ENCODE peak calls at places on chromosomes 7 and 10, in six cellular contexts. S is testis, C is uterus, N is fibroblast of pulmonary artery, A is PC-9, M is cardiac muscle cell. L is an unnamed sample.

GRCh38 chr7:101681170-101682007 is 52.3 kb upstream of the MYL10 start:
- DNase-seq in S (peak), N (peak), M (peak), A (peak), C (peak), L (peak)

GRCh38 chr10:109696981-109697775 is 226.1 kb downstream of the XPNPEP1 start:
- DNase-seq in N (no peak), S (no peak), A (no peak), C (no peak), M (no peak), L (no peak)

GRCh38 chr10:71880425-71881306 is 29.6 kb upstream of the PSAP start:
- DNase-seq in M (no peak), A (no peak), N (no peak), C (no peak), S (peak), L (no peak)

GRCh38 chr7:70457477-70458194 is 674.3 kb upstream of the GALNT17 start:
- DNase-seq in N (no peak), M (no peak), C (no peak), A (no peak), S (no peak), L (no peak)

GRCh38 chr10:125448596-125448995 is 234.4 kb downstream of the TEX36 start:
- DNase-seq in C (no peak), A (no peak), M (no peak), S (peak), N (no peak), L (peak)

GRCh38 chr7:73738220-73738611 is 386 bp downstream of the ABHD11 start:
- DNase-seq in A (no peak), S (peak), M (peak), N (peak), C (peak), L (peak)

GRCh38 chr7:148397056-148397455 is 193.5 kb upstream of the C7orf33 start:
- DNase-seq in C (no peak), A (no peak), N (no peak), M (no peak), S (no peak), L (no peak)

GRCh38 chr7:147478751-147479150 is 1111.8 kb upstream of the C7orf33 start:
- DNase-seq in S (no peak), M (no peak), C (no peak), A (no peak), N (no peak), L (no peak)

GRCh38 chr10:27240891-27241639 is 468 bp upstream of the ACBD5 start:
- DNase-seq in N (peak), A (no peak), C (peak), S (no peak), M (no peak), L (peak)

GRCh38 chr7:14207154-14207553 is 217.7 kb upstream of the ETV1 start:
- DNase-seq in C (no peak), S (no peak), M (peak), A (no peak), N (peak), L (no peak)

GRCh38 chr7:26937956-26938623 is 73.7 kb upstream of the SKAP2 start:
- DNase-seq in S (no peak), C (no peak), A (no peak), N (no peak), M (no peak), L (no peak)

GRCh38 chr7:150986099-150986512 is 4.7 kb upstream of the NOS3 start:
- DNase-seq in M (peak), C (no peak), N (peak), S (peak), A (peak), L (peak)

GRCh38 chr7:29865526-29865925 is 59.2 kb downstream of the WIPF3 start:
- DNase-seq in S (peak), M (peak), N (peak), C (no peak), A (no peak), L (peak)

GRCh38 chr10:23238015-23238414 is 45.9 kb downstream of the PTF1A start:
- DNase-seq in A (no peak), N (no peak), S (no peak), C (no peak), M (no peak), L (no peak)

GRCh38 chr7:101099969-101100781 is 14.9 kb downstream of the TRIM56 start:
- DNase-seq in N (peak), M (peak), A (peak), S (peak), C (peak), L (peak)

GRCh38 chr10:67464278-67464677 is 231.7 kb downstream of the CTNNA3 start:
- DNase-seq in N (no peak), S (no peak), M (no peak), C (no peak), A (no peak), L (no peak)

GRCh38 chr7:116798205-116798730 is 64.1 kb upstream of the CAPZA2 start:
- DNase-seq in A (no peak), C (no peak), N (no peak), M (no peak), S (no peak), L (no peak)

GRCh38 chr10:133327651-133328357 is 8.9 kb downstream of the CALY start:
- DNase-seq in A (no peak), C (no peak), S (no peak), N (no peak), M (no peak), L (no peak)

GRCh38 chr10:13187135-13187534 is 25.8 kb downstream of the MCM10 start:
- DNase-seq in S (no peak), M (no peak), N (no peak), A (no peak), C (no peak), L (no peak)

GRCh38 chr7:73992104-73992562 is 35.8 kb upstream of the ELN start:
- DNase-seq in N (peak), S (no peak), C (peak), A (no peak), M (peak), L (peak)

GRCh38 chr7:158828343-158829020 is 827 bp downstream of the ESYT2 start:
- DNase-seq in N (no peak), A (no peak), C (peak), M (peak), S (peak), L (peak)

GRCh38 chr7:101386558-101387199 is 24.0 kb downstream of the COL26A1 start:
- DNase-seq in A (no peak), C (no peak), S (no peak), N (no peak), M (no peak), L (no peak)

GRCh38 chr7:101128040-101128834 is 1.3 kb downstream of the SERPINE1 start:
- DNase-seq in M (peak), N (peak), S (no peak), C (no peak), A (peak), L (no peak)

GRCh38 chr10:93440591-93441012 is 41.5 kb downstream of the MYOF start:
- DNase-seq in A (no peak), N (no peak), S (no peak), C (no peak), M (no peak), L (peak)

GRCh38 chr10:35050556-35050955 is 39.6 kb downstream of the CUL2 start:
- DNase-seq in M (no peak), A (no peak), N (no peak), S (no peak), C (no peak), L (no peak)

GRCh38 chr7:133303372-133303771 is 50.5 kb downstream of the EXOC4 start:
- DNase-seq in S (no peak), M (no peak), A (no peak), N (no peak), C (no peak), L (no peak)

GRCh38 chr7:137544450-137545058 is 201.0 kb upstream of the PTN start:
- DNase-seq in A (no peak), M (peak), N (peak), C (no peak), S (no peak), L (peak)

GRCh38 chr10:105681051-105681450 is 1040.0 kb downstream of the SORCS3 start:
- DNase-seq in S (no peak), C (no peak), M (no peak), A (no peak), N (no peak), L (no peak)

GRCh38 chr7:135799881-135800280 is 51.3 kb upstream of the FAM180A start:
- DNase-seq in N (no peak), S (no peak), A (no peak), M (no peak), C (no peak), L (no peak)

GRCh38 chr7:135801877-135802276 is 53.3 kb upstream of the FAM180A start:
- DNase-seq in S (no peak), M (no peak), N (no peak), C (no peak), A (no peak), L (no peak)

GRCh38 chr7:135802697-135803096 is 54.1 kb upstream of the FAM180A start:
- DNase-seq in N (peak), S (no peak), A (no peak), M (peak), C (no peak), L (no peak)

GRCh38 chr7:135800560-135800959 is 51.9 kb upstream of the FAM180A start:
- DNase-seq in M (peak), N (peak), A (no peak), C (no peak), S (peak), L (no peak)

GRCh38 chr7:135801045-135801693 is 52.6 kb upstream of the FAM180A start:
- DNase-seq in A (peak), S (peak), C (no peak), M (peak), N (peak), L (peak)
- TF ChIP-seq CTCF in A (peak), S (peak), C (peak), M (peak), N (peak), L (peak)

GRCh38 chr7:53387515-53387914 is 352.1 kb downstream of the POM121L12 start:
- DNase-seq in S (no peak), C (no peak), A (no peak), N (no peak), M (no peak), L (no peak)
- H3K4me3 ChIP-seq in S (no peak), C (no peak), A (no peak), N (no peak), M (no peak), L (no peak)

GRCh38 chr10:11285171-11285570 is 267.5 kb downstream of the CELF2 start:
- DNase-seq in C (no peak), M (no peak), N (no peak), A (no peak), S (no peak), L (no peak)

GRCh38 chr10:11282156-11282555 is 264.5 kb downstream of the CELF2 start:
- DNase-seq in A (no peak), M (no peak), C (no peak), S (no peak), N (no peak), L (no peak)

GRCh38 chr10:11286261-11286989 is 268.8 kb downstream of the CELF2 start:
- DNase-seq in C (no peak), M (no peak), A (no peak), N (no peak), S (no peak), L (no peak)

GRCh38 chr10:11282661-11283060 is 265.0 kb downstream of the CELF2 start:
- DNase-seq in N (no peak), M (no peak), A (no peak), S (no peak), C (no peak), L (no peak)

DNA sequence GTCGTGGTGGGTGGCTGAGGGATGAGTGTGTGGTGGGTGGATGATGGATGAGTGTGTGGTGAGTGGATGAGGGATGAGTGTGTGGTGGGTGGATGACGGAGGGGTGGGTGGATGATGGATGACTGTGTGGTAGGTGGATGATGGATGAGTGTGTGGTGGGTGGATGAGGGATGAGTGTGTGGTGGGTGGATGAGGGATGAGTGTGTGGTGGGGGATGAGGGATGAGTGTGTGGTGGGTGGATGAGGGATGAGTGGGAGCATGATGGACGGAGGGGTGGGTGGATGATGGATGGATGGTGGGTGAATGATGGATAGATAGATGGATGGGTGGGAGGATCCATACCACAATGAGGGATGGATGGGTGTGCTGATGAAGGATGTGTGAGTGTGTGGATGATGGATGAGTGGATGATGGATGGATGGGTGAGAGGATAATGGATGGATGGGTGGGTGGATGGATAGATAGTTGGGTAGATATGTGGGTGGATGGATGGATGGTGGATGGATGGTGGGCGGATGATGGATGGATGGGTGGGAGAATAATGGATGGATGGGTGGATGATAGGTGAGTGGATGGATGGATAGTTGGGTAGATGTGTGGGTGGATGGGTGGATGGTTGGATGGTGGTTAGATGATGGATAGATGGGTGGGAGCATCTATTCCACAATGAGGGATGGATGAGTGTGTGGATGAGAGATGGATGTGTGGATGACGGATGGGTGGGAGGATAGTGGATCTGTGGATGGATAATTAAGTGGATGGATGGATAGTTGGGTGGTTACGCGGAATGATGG is 266.8 kb downstream of the CELF2 start:
- DNase-seq in A (no peak), M (no peak), S (no peak), N (no peak), C (no peak), L (no peak)
- TF ChIP-seq CTCF in A (no peak), M (no peak), S (no peak), N (no peak), C (no peak), L (no peak)

GRCh38 chr10:43323245-43323644 is 48.2 kb upstream of the FXYD4 start:
- DNase-seq in M (no peak), S (no peak), N (no peak), A (no peak), C (no peak), L (no peak)

GRCh38 chr10:43320226-43320625 is 51.2 kb upstream of the FXYD4 start:
- DNase-seq in M (no peak), C (no peak), A (no peak), S (no peak), N (no peak), L (no peak)

GRCh38 chr10:43324847-43325246 is 46.6 kb upstream of the FXYD4 start:
- DNase-seq in A (no peak), N (no peak), C (no peak), S (no peak), M (no peak), L (no peak)

GRCh38 chr10:43322769-43323168 is 48.7 kb upstream of the FXYD4 start:
- DNase-seq in N (peak), C (peak), M (peak), A (peak), S (peak), L (peak)

GRCh38 chr10:43322321-43322720 is 49.1 kb upstream of the FXYD4 start:
- DNase-seq in A (no peak), N (no peak), C (no peak), S (no peak), M (no peak), L (no peak)
- H3K4me3 ChIP-seq in A (no peak), N (no peak), C (peak), S (peak), M (peak), L (no peak)